ENCODE peak calls at places on chromosomes 13 and 19, in seven cellular contexts. One of them, this sample, is unnamed.

GRCh38 chr13:114104626-114105350 is 27.6 kb downstream of the RASA3 start:
- DNase-seq in B cell: no peak
- DNase-seq in activated CD8-positive, alpha-beta T cell treated with anti-CD3 and anti-CD28 coated beads for 36 hours: no peak
- DNase-seq in mesothelial cell of epicardium: no peak
- DNase-seq in fibroblast of lung: no peak
- DNase-seq in kidney epithelial cell: no peak
- DNase-seq in mammary epithelial cell: no peak
- DNase-seq in this sample: peak

GRCh38 chr13:55244991-55245644 is 1895.6 kb upstream of the PRR20A start:
- DNase-seq in B cell: no peak
- DNase-seq in activated CD8-positive, alpha-beta T cell treated with anti-CD3 and anti-CD28 coated beads for 36 hours: no peak
- DNase-seq in mesothelial cell of epicardium: no peak
- DNase-seq in fibroblast of lung: no peak
- DNase-seq in kidney epithelial cell: no peak
- DNase-seq in mammary epithelial cell: no peak
- DNase-seq in this sample: no peak

GRCh38 chr13:73039201-73040108 is 19.4 kb upstream of the KLF5 start:
- DNase-seq in B cell: no peak
- DNase-seq in activated CD8-positive, alpha-beta T cell treated with anti-CD3 and anti-CD28 coated beads for 36 hours: no peak
- DNase-seq in mesothelial cell of epicardium: no peak
- DNase-seq in fibroblast of lung: no peak
- DNase-seq in kidney epithelial cell: no peak
- DNase-seq in mammary epithelial cell: no peak
- DNase-seq in this sample: no peak

GRCh38 chr19:53424968-53425597 is 6.7 kb upstream of the ZNF761 start:
- DNase-seq in B cell: peak
- DNase-seq in activated CD8-positive, alpha-beta T cell treated with anti-CD3 and anti-CD28 coated beads for 36 hours: peak
- DNase-seq in mesothelial cell of epicardium: peak
- DNase-seq in fibroblast of lung: peak
- DNase-seq in kidney epithelial cell: no peak
- DNase-seq in mammary epithelial cell: peak
- DNase-seq in this sample: no peak

GRCh38 chr19:12664406-12665280 is 1.9 kb downstream of the MAN2B1 start:
- DNase-seq in B cell: no peak
- DNase-seq in activated CD8-positive, alpha-beta T cell treated with anti-CD3 and anti-CD28 coated beads for 36 hours: peak
- DNase-seq in mesothelial cell of epicardium: no peak
- DNase-seq in fibroblast of lung: no peak
- DNase-seq in kidney epithelial cell: no peak
- DNase-seq in mammary epithelial cell: no peak
- DNase-seq in this sample: no peak

GRCh38 chr13:104571161-104571889 is 1505.1 kb upstream of the SLC10A2 start:
- DNase-seq in B cell: no peak
- DNase-seq in activated CD8-positive, alpha-beta T cell treated with anti-CD3 and anti-CD28 coated beads for 36 hours: peak
- DNase-seq in mesothelial cell of epicardium: peak
- DNase-seq in fibroblast of lung: peak
- DNase-seq in kidney epithelial cell: peak
- DNase-seq in mammary epithelial cell: peak
- DNase-seq in this sample: no peak

GRCh38 chr19:4722671-4723464 is 774 bp downstream of the DPP9 start:
- DNase-seq in B cell: peak
- DNase-seq in activated CD8-positive, alpha-beta T cell treated with anti-CD3 and anti-CD28 coated beads for 36 hours: peak
- DNase-seq in mesothelial cell of epicardium: no peak
- DNase-seq in fibroblast of lung: peak
- DNase-seq in kidney epithelial cell: no peak
- DNase-seq in mammary epithelial cell: peak
- DNase-seq in this sample: no peak

GRCh38 chr19:37551123-37551993 is 43.2 kb downstream of the ZNF571 start:
- DNase-seq in B cell: peak
- DNase-seq in activated CD8-positive, alpha-beta T cell treated with anti-CD3 and anti-CD28 coated beads for 36 hours: peak
- DNase-seq in mesothelial cell of epicardium: no peak
- DNase-seq in fibroblast of lung: peak
- DNase-seq in kidney epithelial cell: peak
- DNase-seq in mammary epithelial cell: peak
- DNase-seq in this sample: no peak

GRCh38 chr13:51246005-51246404 is 23.8 kb downstream of the FAM124A start:
- DNase-seq in B cell: no peak
- DNase-seq in activated CD8-positive, alpha-beta T cell treated with anti-CD3 and anti-CD28 coated beads for 36 hours: no peak
- DNase-seq in mesothelial cell of epicardium: no peak
- DNase-seq in fibroblast of lung: no peak
- DNase-seq in kidney epithelial cell: no peak
- DNase-seq in mammary epithelial cell: no peak
- DNase-seq in this sample: no peak

GRCh38 chr13:88761145-88761544 is 1090.0 kb downstream of the SLITRK5 start:
- DNase-seq in B cell: no peak
- DNase-seq in activated CD8-positive, alpha-beta T cell treated with anti-CD3 and anti-CD28 coated beads for 36 hours: no peak
- DNase-seq in mesothelial cell of epicardium: no peak
- DNase-seq in fibroblast of lung: no peak
- DNase-seq in kidney epithelial cell: no peak
- DNase-seq in mammary epithelial cell: no peak
- DNase-seq in this sample: no peak

GRCh38 chr19:50427997-50428425 is 4.7 kb upstream of the MYBPC2 start:
- DNase-seq in B cell: peak
- DNase-seq in activated CD8-positive, alpha-beta T cell treated with anti-CD3 and anti-CD28 coated beads for 36 hours: no peak
- DNase-seq in mesothelial cell of epicardium: peak
- DNase-seq in fibroblast of lung: peak
- DNase-seq in kidney epithelial cell: peak
- DNase-seq in mammary epithelial cell: no peak
- DNase-seq in this sample: no peak

GRCh38 chr19:27774337-27774736 is 1438.6 kb downstream of the UQCRFS1 start:
- DNase-seq in B cell: no peak
- DNase-seq in activated CD8-positive, alpha-beta T cell treated with anti-CD3 and anti-CD28 coated beads for 36 hours: peak
- DNase-seq in mesothelial cell of epicardium: no peak
- DNase-seq in fibroblast of lung: no peak
- DNase-seq in kidney epithelial cell: no peak
- DNase-seq in mammary epithelial cell: no peak
- DNase-seq in this sample: no peak

GRCh38 chr19:27776020-27776419 is 1436.9 kb downstream of the UQCRFS1 start:
- DNase-seq in B cell: no peak
- DNase-seq in activated CD8-positive, alpha-beta T cell treated with anti-CD3 and anti-CD28 coated beads for 36 hours: peak
- DNase-seq in mesothelial cell of epicardium: no peak
- DNase-seq in fibroblast of lung: peak
- DNase-seq in kidney epithelial cell: no peak
- DNase-seq in mammary epithelial cell: peak
- DNase-seq in this sample: no peak

GRCh38 chr19:27776524-27776923 is 1436.4 kb downstream of the UQCRFS1 start:
- DNase-seq in B cell: no peak
- DNase-seq in activated CD8-positive, alpha-beta T cell treated with anti-CD3 and anti-CD28 coated beads for 36 hours: no peak
- DNase-seq in mesothelial cell of epicardium: no peak
- DNase-seq in fibroblast of lung: no peak
- DNase-seq in kidney epithelial cell: no peak
- DNase-seq in mammary epithelial cell: no peak
- DNase-seq in this sample: no peak

GRCh38 chr19:27774827-27775226 is 1438.1 kb downstream of the UQCRFS1 start:
- DNase-seq in B cell: no peak
- DNase-seq in activated CD8-positive, alpha-beta T cell treated with anti-CD3 and anti-CD28 coated beads for 36 hours: peak
- DNase-seq in mesothelial cell of epicardium: no peak
- DNase-seq in fibroblast of lung: no peak
- DNase-seq in kidney epithelial cell: no peak
- DNase-seq in mammary epithelial cell: no peak
- DNase-seq in this sample: no peak

DNA sequence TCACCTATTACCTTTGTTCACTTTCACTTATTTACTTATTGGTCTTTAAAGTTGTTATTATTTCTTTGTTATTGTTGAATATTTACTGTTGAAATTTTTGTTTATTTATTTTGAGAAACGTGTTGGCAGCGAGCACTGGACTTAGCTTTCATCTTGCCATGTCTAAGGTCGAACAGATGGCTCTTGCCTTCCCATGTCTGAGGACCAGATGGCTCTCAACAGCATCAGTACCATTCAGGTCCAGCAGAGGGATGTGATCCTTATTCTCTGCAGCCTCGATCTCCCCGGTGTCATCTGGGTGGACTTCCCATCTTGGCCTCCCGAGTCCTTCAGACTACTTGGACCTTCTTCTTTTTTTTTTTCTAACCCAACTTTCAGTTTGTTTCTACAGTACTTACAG is 1437.6 kb downstream of the UQCRFS1 start:
- DNase-seq in B cell: no peak
- DNase-seq in activated CD8-positive, alpha-beta T cell treated with anti-CD3 and anti-CD28 coated beads for 36 hours: no peak
- DNase-seq in mesothelial cell of epicardium: no peak
- DNase-seq in fibroblast of lung: no peak
- DNase-seq in kidney epithelial cell: no peak
- DNase-seq in mammary epithelial cell: no peak
- DNase-seq in this sample: no peak
- TF ChIP-seq CTCF in B cell: no peak
- TF ChIP-seq CTCF in activated CD8-positive, alpha-beta T cell treated with anti-CD3 and anti-CD28 coated beads for 36 hours: no peak
- TF ChIP-seq CTCF in mesothelial cell of epicardium: no peak
- TF ChIP-seq CTCF in fibroblast of lung: no peak
- TF ChIP-seq CTCF in kidney epithelial cell: no peak
- TF ChIP-seq CTCF in mammary epithelial cell: no peak
- TF ChIP-seq CTCF in this sample: no peak

DNA sequence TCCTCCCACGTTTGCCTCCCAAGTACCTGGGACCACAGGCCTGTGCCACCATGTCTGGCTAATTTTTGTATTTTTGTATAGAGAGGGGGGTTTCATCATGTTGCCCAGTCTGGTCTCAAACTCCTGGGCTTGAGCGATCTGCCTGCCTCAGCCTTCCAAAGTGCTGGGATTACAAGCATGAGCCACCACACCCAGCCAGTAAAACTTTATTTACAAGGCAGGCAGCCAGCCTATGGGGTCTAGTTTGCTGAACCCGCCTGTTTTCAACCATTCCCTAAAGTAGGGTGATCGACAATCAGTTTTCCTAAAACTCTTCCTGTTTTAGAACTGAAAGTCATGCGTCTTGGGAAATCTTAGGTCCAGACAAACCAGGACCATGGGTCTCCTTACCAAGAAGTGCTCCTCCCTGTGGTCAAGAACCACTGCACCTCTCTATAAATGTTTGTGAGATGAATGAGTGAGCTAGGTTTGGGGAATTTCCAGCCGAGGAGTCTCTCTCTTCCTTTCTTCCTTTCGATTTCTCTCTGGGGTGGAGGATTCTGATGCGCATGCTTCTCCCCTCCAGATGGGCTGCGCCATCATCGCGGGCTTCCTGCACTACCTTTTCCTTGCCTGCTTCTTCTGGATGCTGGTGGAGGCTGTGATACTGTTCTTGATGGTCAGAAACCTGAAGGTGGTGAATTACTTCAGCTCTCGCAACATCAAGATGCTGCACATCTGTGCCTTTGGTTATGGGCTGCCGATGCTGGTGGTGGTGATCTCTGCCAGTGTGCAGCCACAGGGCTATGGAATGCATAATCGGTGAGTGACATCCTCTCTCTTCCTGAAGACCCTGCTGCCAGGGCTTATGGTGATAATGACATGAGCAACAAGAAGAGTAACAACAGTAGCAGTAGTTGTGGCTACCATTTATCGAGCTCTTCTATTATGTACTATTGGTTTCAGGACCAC is 38.7 kb downstream of the ADGRE1 start:
- DNase-seq in B cell: no peak
- DNase-seq in activated CD8-positive, alpha-beta T cell treated with anti-CD3 and anti-CD28 coated beads for 36 hours: peak
- DNase-seq in mesothelial cell of epicardium: no peak
- DNase-seq in fibroblast of lung: no peak
- DNase-seq in kidney epithelial cell: no peak
- DNase-seq in mammary epithelial cell: peak
- DNase-seq in this sample: no peak
- TF ChIP-seq CTCF in B cell: no peak
- TF ChIP-seq CTCF in activated CD8-positive, alpha-beta T cell treated with anti-CD3 and anti-CD28 coated beads for 36 hours: no peak
- TF ChIP-seq CTCF in mesothelial cell of epicardium: no peak
- TF ChIP-seq CTCF in fibroblast of lung: no peak
- TF ChIP-seq CTCF in kidney epithelial cell: no peak
- TF ChIP-seq CTCF in mammary epithelial cell: no peak
- TF ChIP-seq CTCF in this sample: no peak

GRCh38 chr19:47819841-47820244 is 1.9 kb upstream of the CRX start:
- DNase-seq in B cell: no peak
- DNase-seq in activated CD8-positive, alpha-beta T cell treated with anti-CD3 and anti-CD28 coated beads for 36 hours: no peak
- DNase-seq in mesothelial cell of epicardium: no peak
- DNase-seq in fibroblast of lung: no peak
- DNase-seq in kidney epithelial cell: no peak
- DNase-seq in mammary epithelial cell: no peak
- DNase-seq in this sample: no peak

GRCh38 chr19:47813304-47813994 is 8.3 kb upstream of the CRX start:
- DNase-seq in B cell: peak
- DNase-seq in activated CD8-positive, alpha-beta T cell treated with anti-CD3 and anti-CD28 coated beads for 36 hours: peak
- DNase-seq in mesothelial cell of epicardium: peak
- DNase-seq in fibroblast of lung: peak
- DNase-seq in kidney epithelial cell: no peak
- DNase-seq in mammary epithelial cell: peak
- DNase-seq in this sample: no peak

GRCh38 chr19:47813995-47814328 is 7.8 kb upstream of the CRX start:
- DNase-seq in B cell: no peak
- DNase-seq in activated CD8-positive, alpha-beta T cell treated with anti-CD3 and anti-CD28 coated beads for 36 hours: no peak
- DNase-seq in mesothelial cell of epicardium: no peak
- DNase-seq in fibroblast of lung: no peak
- DNase-seq in kidney epithelial cell: no peak
- DNase-seq in mammary epithelial cell: no peak
- DNase-seq in this sample: no peak
- TF ChIP-seq CTCF in B cell: peak
- TF ChIP-seq CTCF in activated CD8-positive, alpha-beta T cell treated with anti-CD3 and anti-CD28 coated beads for 36 hours: peak
- TF ChIP-seq CTCF in mesothelial cell of epicardium: no peak
- TF ChIP-seq CTCF in fibroblast of lung: no peak
- TF ChIP-seq CTCF in kidney epithelial cell: no peak
- TF ChIP-seq CTCF in mammary epithelial cell: no peak
- TF ChIP-seq CTCF in this sample: peak

GRCh38 chr19:29741226-29741625 is 26.2 kb upstream of the C19orf12 start:
- DNase-seq in B cell: no peak
- DNase-seq in activated CD8-positive, alpha-beta T cell treated with anti-CD3 and anti-CD28 coated beads for 36 hours: no peak
- DNase-seq in mesothelial cell of epicardium: no peak
- DNase-seq in fibroblast of lung: no peak
- DNase-seq in kidney epithelial cell: no peak
- DNase-seq in mammary epithelial cell: no peak
- DNase-seq in this sample: peak

GRCh38 chr19:29741776-29742175 is 26.7 kb upstream of the C19orf12 start:
- DNase-seq in B cell: no peak
- DNase-seq in activated CD8-positive, alpha-beta T cell treated with anti-CD3 and anti-CD28 coated beads for 36 hours: no peak
- DNase-seq in mesothelial cell of epicardium: no peak
- DNase-seq in fibroblast of lung: no peak
- DNase-seq in kidney epithelial cell: no peak
- DNase-seq in mammary epithelial cell: no peak
- DNase-seq in this sample: no peak

GRCh38 chr19:29748996-29749395 is 33.9 kb upstream of the C19orf12 start:
- DNase-seq in B cell: no peak
- DNase-seq in activated CD8-positive, alpha-beta T cell treated with anti-CD3 and anti-CD28 coated beads for 36 hours: no peak
- DNase-seq in mesothelial cell of epicardium: no peak
- DNase-seq in fibroblast of lung: no peak
- DNase-seq in kidney epithelial cell: no peak
- DNase-seq in mammary epithelial cell: no peak
- DNase-seq in this sample: no peak

GRCh38 chr19:29743681-29744080 is 28.6 kb upstream of the C19orf12 start:
- DNase-seq in B cell: no peak
- DNase-seq in activated CD8-positive, alpha-beta T cell treated with anti-CD3 and anti-CD28 coated beads for 36 hours: no peak
- DNase-seq in mesothelial cell of epicardium: no peak
- DNase-seq in fibroblast of lung: no peak
- DNase-seq in kidney epithelial cell: no peak
- DNase-seq in mammary epithelial cell: no peak
- DNase-seq in this sample: no peak

DNA sequence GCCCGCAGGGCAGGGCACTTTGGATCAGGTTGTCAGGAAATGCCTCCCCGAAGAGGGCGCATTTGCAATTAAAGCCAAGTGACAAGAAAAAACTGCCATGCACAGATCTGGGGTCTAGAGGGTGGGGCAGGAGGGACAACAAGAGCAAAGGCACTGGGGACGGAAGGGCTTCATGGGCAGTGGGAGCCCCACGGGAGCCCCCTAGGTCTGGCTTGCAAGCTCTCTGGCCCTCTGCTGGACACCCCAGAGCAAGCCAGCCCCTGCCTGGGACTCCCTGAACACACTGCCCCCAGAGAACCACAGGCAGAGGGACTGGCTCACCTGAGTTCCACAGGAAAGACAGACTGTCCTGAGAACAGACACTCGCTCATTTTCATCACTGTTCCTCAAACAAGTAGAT is 30.2 kb upstream of the C19orf12 start:
- DNase-seq in B cell: no peak
- DNase-seq in activated CD8-positive, alpha-beta T cell treated with anti-CD3 and anti-CD28 coated beads for 36 hours: no peak
- DNase-seq in mesothelial cell of epicardium: no peak
- DNase-seq in fibroblast of lung: no peak
- DNase-seq in kidney epithelial cell: no peak
- DNase-seq in mammary epithelial cell: no peak
- DNase-seq in this sample: peak
- TF ChIP-seq CTCF in B cell: no peak
- TF ChIP-seq CTCF in activated CD8-positive, alpha-beta T cell treated with anti-CD3 and anti-CD28 coated beads for 36 hours: no peak
- TF ChIP-seq CTCF in mesothelial cell of epicardium: no peak
- TF ChIP-seq CTCF in fibroblast of lung: no peak
- TF ChIP-seq CTCF in kidney epithelial cell: no peak
- TF ChIP-seq CTCF in mammary epithelial cell: no peak
- TF ChIP-seq CTCF in this sample: peak